ENCODE peak calls at places on chromosomes 11 and 22, in nine cellular contexts. O is kidney, F is tibial nerve, N is GM23338, E is endothelial cell of umbilical vein, I is OCI-LY7, Z is ovary, Q is ascending aorta, G is Karpas-422. U is an unnamed sample.

GRCh38 chr11:132846080-132846479 is 686.2 kb downstream of the OPCML start:
- DNase-seq in O (no peak), F (no peak), N (peak; percentile 47), E (no peak), I (no peak), Z (no peak), Q (no peak), G (no peak), U (no peak)

GRCh38 chr11:67044496-67044895 is 12.2 kb upstream of the RHOD start:
- DNase-seq in O (no peak), F (no peak), N (no peak), E (no peak), I (no peak), Z (no peak), Q (no peak), G (peak; percentile 60), U (no peak)

GRCh38 chr22:19169002-19169946 is 9.3 kb downstream of the SLC25A1 start:
- DNase-seq in O (no peak), F (no peak), N (no peak), E (no peak), I (no peak), Z (no peak), Q (no peak), G (no peak), U (no peak)

GRCh38 chr22:29727248-29727551 is 7.4 kb downstream of the CABP7 start:
- DNase-seq in O (no peak), F (no peak), N (peak; percentile 81), E (peak; percentile 10), I (peak; percentile 30), Z (peak; percentile 27), Q (no peak), G (peak; percentile 73), U (peak; percentile 32)

GRCh38 chr22:46726066-46726985 is 11.7 kb downstream of the CERK start:
- DNase-seq in O (no peak), F (no peak), N (no peak), E (no peak), I (no peak), Z (no peak), Q (no peak), G (no peak), U (peak; percentile 73)

GRCh38 chr22:50001388-50002231 is 11.0 kb downstream of the IL17REL start:
- DNase-seq in O (no peak), F (no peak), N (no peak), E (no peak), I (no peak), Z (no peak), Q (no peak), G (no peak), U (no peak)

GRCh38 chr22:38967451-38968450 is 10.3 kb downstream of the APOBEC3A start:
- DNase-seq in O (peak; percentile 57), F (no peak), N (no peak), E (no peak), I (no peak), Z (no peak), Q (peak; percentile 71), G (no peak), U (no peak)

GRCh38 chr22:45334528-45334927 is 24.8 kb downstream of the FAM118A start:
- DNase-seq in O (no peak), F (no peak), N (no peak), E (no peak), I (no peak), Z (no peak), Q (no peak), G (no peak), U (no peak)

GRCh38 chr22:21943571-21944448 is 8.8 kb downstream of the PPM1F start:
- DNase-seq in O (no peak), F (no peak), N (no peak), E (peak; percentile 39), I (no peak), Z (no peak), Q (no peak), G (no peak), U (no peak)

GRCh38 chr11:108584973-108585372 is 8.6 kb downstream of the EXPH5 start:
- DNase-seq in O (no peak), F (no peak), N (no peak), E (no peak), I (no peak), Z (no peak), Q (no peak), G (no peak), U (no peak)

GRCh38 chr11:130261546-130261945 is 53.2 kb downstream of the ZBTB44 start:
- DNase-seq in O (no peak), F (no peak), N (no peak), E (no peak), I (no peak), Z (no peak), Q (no peak), G (no peak), U (no peak)

GRCh38 chr11:110200241-110200640 is 96.2 kb downstream of the RDX start:
- DNase-seq in O (no peak), F (no peak), N (peak; percentile 33), E (peak; percentile 34), I (no peak), Z (no peak), Q (no peak), G (no peak), U (no peak)

GRCh38 chr11:66835762-66836405 is 7.4 kb upstream of the RCE1 start:
- DNase-seq in O (peak; percentile 29), F (no peak), N (no peak), E (no peak), I (no peak), Z (no peak), Q (no peak), G (peak; percentile 51), U (no peak)

GRCh38 chr11:45806937-45807791 is 2.2 kb downstream of the SLC35C1 start:
- DNase-seq in O (no peak), F (no peak), N (no peak), E (no peak), I (peak; percentile 13), Z (no peak), Q (peak; percentile 44), G (peak; percentile 72), U (no peak)
- H3K4me3 ChIP-seq in O (no peak overlapping the region), F (no peak overlapping the region), N (peak overlapping the region; percentile 90), E (no peak overlapping the region), I (peak overlapping the region; percentile 79), Z (no peak overlapping the region), Q (peak overlapping the region; percentile 36), G (peak overlapping the region; percentile 87), U (no peak overlapping the region)

GRCh38 chr11:85768473-85769146 is 42.3 kb downstream of the SYTL2 start:
- DNase-seq in O (no peak), F (no peak), N (no peak), E (no peak), I (no peak), Z (no peak), Q (no peak), G (no peak), U (no peak)

GRCh38 chr11:85771568-85771967 is 39.4 kb downstream of the SYTL2 start:
- DNase-seq in O (no peak), F (no peak), N (no peak), E (no peak), I (no peak), Z (no peak), Q (no peak), G (no peak), U (no peak)

GRCh38 chr11:85774256-85775097 is 36.5 kb downstream of the SYTL2 start:
- DNase-seq in O (no peak), F (no peak), N (no peak), E (no peak), I (no peak), Z (no peak), Q (no peak), G (no peak), U (no peak)

GRCh38 chr11:85769758-85770157 is 41.2 kb downstream of the SYTL2 start:
- DNase-seq in O (no peak), F (no peak), N (no peak), E (no peak), I (no peak), Z (no peak), Q (no peak), G (no peak), U (no peak)

GRCh38 chr11:85772700-85773099 is 38.2 kb downstream of the SYTL2 start:
- DNase-seq in O (no peak), F (no peak), N (peak; percentile 32), E (no peak), I (no peak), Z (no peak), Q (no peak), G (no peak), U (no peak)
- H3K27ac ChIP-seq in O (no peak overlapping the region), F (no peak overlapping the region), N (no peak overlapping the region), E (no peak overlapping the region), I (no peak overlapping the region), Z (no peak overlapping the region), Q (peak overlapping the region; percentile 12), G (no peak overlapping the region), U (no peak overlapping the region)

GRCh38 chr11:84022695-84023094 is 736.5 kb upstream of the CCDC90B start:
- DNase-seq in O (no peak), F (no peak), N (no peak), E (no peak), I (no peak), Z (no peak), Q (no peak), G (no peak), U (no peak)
- H3K4me1 ChIP-seq in O (no peaks in the 10 kb centered on the region), F (peaks cover 22% of the 10 kb centered on the region), N (peaks cover 12% of the 10 kb centered on the region), E (no peaks in the 10 kb centered on the region), I (no peaks in the 10 kb centered on the region), Z (peaks cover 3% of the 10 kb centered on the region), Q (no peaks in the 10 kb centered on the region), G (no peaks in the 10 kb centered on the region), U (no peaks in the 10 kb centered on the region)

GRCh38 chr11:35420371-35420770 is 1.0 kb upstream of the SLC1A2 start:
- DNase-seq in O (no peak), F (no peak), N (peak; percentile 53), E (no peak), I (no peak), Z (no peak), Q (no peak), G (no peak), U (no peak)

GRCh38 chr11:35419713-35420333 is 465 bp upstream of the SLC1A2 start:
- DNase-seq in O (peak; percentile 69), F (no peak), N (peak; percentile 22), E (no peak), I (no peak), Z (no peak), Q (no peak), G (no peak), U (no peak)

GRCh38 chr11:35418282-35418846 is 994 bp downstream of the SLC1A2 start:
- DNase-seq in O (no peak), F (no peak), N (peak; percentile 80), E (no peak), I (no peak), Z (no peak), Q (no peak), G (no peak), U (no peak)

GRCh38 chr11:35415488-35415887 is 3.9 kb downstream of the SLC1A2 start:
- DNase-seq in O (no peak), F (no peak), N (no peak), E (no peak), I (no peak), Z (no peak), Q (no peak), G (no peak), U (no peak)

GRCh38 chr11:35418847-35419712 is at the start of gene SLC1A2:
- DNase-seq in O (no peak), F (no peak), N (peak; percentile 81), E (no peak), I (no peak), Z (no peak), Q (no peak), G (no peak), U (peak; percentile 29)
- H3K4me3 ChIP-seq in O (no peak within 1 kb of the TSS), F (peak within 1 kb of the TSS; percentile 23), N (peak within 1 kb of the TSS; percentile 87), E (no peak within 1 kb of the TSS), I (no peak within 1 kb of the TSS), Z (peak within 1 kb of the TSS; percentile 29), Q (peak within 1 kb of the TSS; percentile 44), G (no peak within 1 kb of the TSS), U (peak within 1 kb of the TSS; percentile 42)